ENCODE peak calls at places on chromosomes 13 and 19, in four cellular contexts. C, R, A and H are unnamed samples.

GRCh38 chr19:47107201-47107952 is 6.2 kb downstream of the ZC3H4 start:
- DNase-seq in R (peak; percentile 44), A (no peak), C (no peak), H (peak; percentile 10)

GRCh38 chr13:41017153-41017552 is 2.0 kb downstream of the ELF1 start:
- DNase-seq in C (no peak), R (no peak), A (no peak), H (no peak)

GRCh38 chr19:31538879-31539278 is 189.6 kb upstream of the TSHZ3 start:
- DNase-seq in R (no peak), C (no peak), A (no peak), H (no peak)

GRCh38 chr19:52464798-52465470 is 11.6 kb downstream of the ZNF578 start:
- DNase-seq in R (no peak), C (no peak), A (no peak), H (no peak)

GRCh38 chr19:2032296-2032941 is 16.9 kb upstream of the BTBD2 start:
- DNase-seq in C (peak; percentile 93), R (peak; percentile 88), A (peak; percentile 97), H (peak; percentile 97)

GRCh38 chr19:35168261-35168660 is 13.7 kb downstream of the FXYD5 start:
- DNase-seq in C (no peak), R (peak; percentile 23), A (no peak), H (no peak)

GRCh38 chr19:31266196-31266595 is 83.0 kb downstream of the TSHZ3 start:
- DNase-seq in A (no peak), C (no peak), R (no peak), H (no peak)

GRCh38 chr13:39876258-39876657 is 220.8 kb downstream of the COG6 start:
- DNase-seq in R (peak; percentile 98), C (peak; percentile 79), A (no peak), H (no peak)

GRCh38 chr13:21470785-21471184 is 11.7 kb upstream of the ZDHHC20 start:
- DNase-seq in A (no peak), C (no peak), R (no peak), H (no peak)

GRCh38 chr13:102907886-102908515 is 62.2 kb downstream of the ERCC5 start:
- DNase-seq in C (no peak), R (peak; percentile 24), A (no peak), H (no peak)

GRCh38 chr13:51495300-51495699 is 42.5 kb upstream of the INTS6 start:
- DNase-seq in C (no peak), R (no peak), A (no peak), H (no peak)

GRCh38 chr19:55624109-55625003 is at the start of gene ZNF784:
- DNase-seq in R (peak; percentile 86), A (peak; percentile 98), C (peak; percentile 96), H (peak; percentile 94)

GRCh38 chr13:62512194-62513141 is 1096.8 kb upstream of the PCDH20 start:
- DNase-seq in C (peak; percentile 23), A (peak; percentile 36), R (peak; percentile 40), H (peak; percentile 49)

GRCh38 chr19:13621413-13621812 is 115.1 kb upstream of the CACNA1A start:
- DNase-seq in A (no peak), R (peak; percentile 97), C (peak; percentile 71), H (no peak)

GRCh38 chr13:85798999-85799646 is at the start of gene SLITRK6:
- DNase-seq in C (peak; percentile 46), R (peak; percentile 48), A (no peak), H (no peak)

GRCh38 chr13:24251525-24251924 is 57.9 kb upstream of the C1QTNF9 start:
- DNase-seq in R (no peak), C (no peak), A (no peak), H (no peak)

GRCh38 chr19:11699931-11700794 is 38.6 kb downstream of the ZNF823 start:
- DNase-seq in A (no peak), R (peak; percentile 46), C (peak; percentile 57), H (no peak)

GRCh38 chr13:36358352-36358751 is 12.2 kb upstream of the SPART start:
- DNase-seq in C (no peak), R (peak; percentile 25), A (no peak), H (no peak)

GRCh38 chr19:2567580-2567979 is 91.7 kb downstream of the GADD45B start:
- DNase-seq in C (no peak), R (no peak), A (peak; percentile 82), H (peak; percentile 68)

GRCh38 chr13:113616991-113617749 is 32.6 kb downstream of the TFDP1 start:
- DNase-seq in C (peak; percentile 53), A (peak; percentile 44), R (no peak), H (peak; percentile 51)

GRCh38 chr19:5016781-5017180 is 47.9 kb downstream of the KDM4B start:
- DNase-seq in C (no peak), R (no peak), A (peak; percentile 48), H (no peak)

GRCh38 chr19:5016268-5016667 is 47.4 kb downstream of the KDM4B start:
- DNase-seq in C (no peak), R (no peak), A (peak; percentile 13), H (no peak)

GRCh38 chr19:5020368-5020767 is 51.5 kb downstream of the KDM4B start:
- DNase-seq in A (no peak), R (no peak), C (no peak), H (no peak)

GRCh38 chr19:5017235-5017634 is 48.3 kb downstream of the KDM4B start:
- DNase-seq in A (no peak), C (peak; percentile 14), R (peak; percentile 40), H (no peak)

DNA sequence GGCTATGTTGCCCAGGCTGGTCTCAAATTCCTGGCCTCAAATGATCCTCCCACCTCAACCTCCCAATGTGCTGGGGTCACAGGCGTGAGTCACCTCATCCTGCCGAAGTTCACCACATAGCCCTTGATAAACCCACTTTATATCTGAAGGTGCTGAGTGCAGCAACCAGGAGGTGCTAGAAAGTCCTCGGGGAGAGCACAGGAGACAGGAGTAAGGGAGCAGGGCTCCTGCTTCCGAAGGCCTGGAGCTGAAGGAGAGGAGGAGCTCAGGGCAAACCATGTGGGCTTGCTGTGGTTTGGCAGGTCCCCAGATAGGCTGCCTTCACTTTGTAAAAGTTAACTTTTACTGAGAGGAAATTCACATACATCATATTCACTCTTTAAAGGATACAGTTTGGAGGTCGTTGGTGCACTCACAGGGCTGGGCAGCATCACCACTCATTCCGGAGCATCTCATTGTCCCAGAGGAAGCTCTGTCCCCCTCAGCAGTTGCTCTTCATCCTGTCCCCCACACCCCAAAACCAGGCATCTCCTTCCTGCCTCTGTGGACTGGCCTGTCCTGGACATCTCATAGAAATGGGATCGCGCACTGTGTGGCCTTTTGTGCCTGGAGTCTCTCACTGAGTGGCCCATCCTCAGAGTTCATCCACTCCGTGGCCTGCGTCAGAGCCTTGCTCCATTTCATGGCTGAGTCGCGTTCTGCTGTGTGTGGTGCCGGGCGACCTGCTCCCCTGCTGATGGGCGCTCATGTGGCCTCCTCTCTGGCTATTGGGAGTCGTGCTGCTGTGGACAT is 49.5 kb downstream of the KDM4B start:
- DNase-seq in A (no peak), C (peak; percentile 67), R (peak; percentile 68), H (no peak)
- TF ChIP-seq CTCF in A (no peak), C (no peak), R (no peak), H (no peak)

GRCh38 chr13:112618501-112618900 is 30.5 kb upstream of the TUBGCP3 start:
- DNase-seq in A (no peak), C (no peak), R (no peak), H (no peak)

GRCh38 chr13:112616586-112617381 is 28.8 kb upstream of the TUBGCP3 start:
- DNase-seq in C (peak; percentile 64), R (peak; percentile 60), A (no peak), H (no peak)

GRCh38 chr13:112615391-112615790 is 27.4 kb upstream of the TUBGCP3 start:
- DNase-seq in C (no peak), A (no peak), R (no peak), H (no peak)

GRCh38 chr13:112617754-112618375 is 29.9 kb upstream of the TUBGCP3 start:
- DNase-seq in C (no peak), A (no peak), R (no peak), H (no peak)

GRCh38 chr13:112614835-112615234 is 26.9 kb upstream of the TUBGCP3 start:
- DNase-seq in A (no peak), C (no peak), R (no peak), H (no peak)
- TF ChIP-seq CTCF in A (no peak), C (no peak), R (no peak), H (no peak)

DNA sequence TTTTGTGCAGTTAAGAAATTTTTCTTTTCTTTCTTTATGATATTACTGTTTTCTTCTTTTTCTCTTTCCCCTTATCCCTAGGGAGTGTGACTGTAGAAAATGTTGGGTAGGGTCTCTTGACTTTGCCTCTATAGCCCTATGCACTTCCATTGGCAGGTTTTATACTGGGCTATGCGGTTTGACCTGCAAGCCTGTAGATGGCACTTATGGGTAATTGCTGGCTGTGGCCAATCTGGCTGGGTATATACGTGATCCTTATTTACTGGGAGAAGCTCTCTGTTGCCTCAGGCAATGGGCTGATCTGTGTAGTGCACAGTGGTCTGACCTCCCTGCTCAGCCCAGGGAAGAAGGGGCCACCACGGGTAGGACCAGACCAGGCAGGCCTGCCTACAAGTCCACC is 78.8 kb downstream of the RAP2A start:
- DNase-seq in C (no peak), R (peak; percentile 7), A (no peak), H (no peak)
- TF ChIP-seq CTCF in C (no peak), R (no peak), A (no peak), H (no peak)

GRCh38 chr19:28244966-28245365 is 968.0 kb downstream of the UQCRFS1 start:
- DNase-seq in R (no peak), C (no peak), A (no peak), H (no peak)

GRCh38 chr19:28235606-28236125 is 977.3 kb downstream of the UQCRFS1 start:
- DNase-seq in C (no peak), A (no peak), R (no peak), H (no peak)

GRCh38 chr19:28242317-28242927 is 970.5 kb downstream of the UQCRFS1 start:
- DNase-seq in A (no peak), R (peak; percentile 55), C (peak; percentile 65), H (no peak)

GRCh38 chr19:28234637-28235036 is 978.3 kb downstream of the UQCRFS1 start:
- DNase-seq in C (peak; percentile 50), A (no peak), R (no peak), H (no peak)

GRCh38 chr19:28239270-28239669 is 973.7 kb downstream of the UQCRFS1 start:
- DNase-seq in R (peak; percentile 16), A (no peak), C (peak; percentile 21), H (no peak)
- TF ChIP-seq CTCF in R (peak; percentile 25), A (no peak), C (peak; percentile 16), H (peak; percentile 51)